ENCODE peak calls at places on chromosomes 5 and 9, in four cellular contexts. J is cardiac muscle cell, M is Peyer's patch, L is pancreas. I is an unnamed sample.
A peak's percentile ranks its signal among the peaks of the same experiment; 100 is the strongest.

GRCh38 chr5:96733771-96734498 is 71.8 kb downstream of the CAST start:
- DNase-seq in J (no peak), M (no peak), L (no peak), I (no peak)

GRCh38 chr9:122988919-122989614 is 44.4 kb upstream of the GPR21 start:
- DNase-seq in J (no peak), M (no peak), L (no peak), I (no peak)

GRCh38 chr9:120643096-120643495 is 63.1 kb upstream of the CDK5RAP2 start:
- DNase-seq in J (no peak), M (no peak), L (no peak), I (no peak)

GRCh38 chr5:6788439-6788838 is 75.2 kb downstream of the TENT4A start:
- DNase-seq in J (no peak), M (no peak), L (no peak), I (no peak)

GRCh38 chr9:97468658-97469448 is 32.6 kb upstream of the TMOD1 start:
- DNase-seq in J (peak; percentile 87), M (peak; percentile 72), L (peak; percentile 68), I (peak; percentile 41)

GRCh38 chr5:157148734-157149615 is 6.3 kb upstream of the MED7 start:
- DNase-seq in J (peak; percentile 82), M (no peak), L (peak; percentile 47), I (peak; percentile 49)

GRCh38 chr5:168685566-168685965 is 106.4 kb upstream of the PANK3 start:
- DNase-seq in J (no peak), M (no peak), L (no peak), I (no peak)

GRCh38 chr5:139393497-139394122 is 1.3 kb downstream of the PROB1 start:
- DNase-seq in J (no peak), M (peak; percentile 59), L (no peak), I (no peak)

GRCh38 chr5:86968311-86968753 is 299.4 kb upstream of the RASA1 start:
- DNase-seq in J (peak; percentile 57), M (no peak), L (no peak), I (peak; percentile 73)

GRCh38 chr5:113480243-113480642 is 8.0 kb downstream of the MCC start:
- DNase-seq in J (no peak), M (no peak), L (no peak), I (no peak)

GRCh38 chr9:73141282-73141681 is 10.4 kb upstream of the ANXA1 start:
- DNase-seq in J (no peak), M (no peak), L (no peak), I (no peak)

GRCh38 chr9:118148990-118149389 is 444.8 kb downstream of the TLR4 start:
- DNase-seq in J (no peak), M (no peak), L (no peak), I (no peak)

GRCh38 chr9:93134740-93135444 is 841 bp upstream of the NINJ1 start:
- DNase-seq in J (no peak), M (no peak), L (no peak), I (no peak)

GRCh38 chr5:61330879-61331406 is 1.1 kb upstream of the ZSWIM6 start:
- DNase-seq in J (peak; percentile 80), M (peak; percentile 92), L (peak; percentile 81), I (no peak)

GRCh38 chr5:77076961-77077820 is 9.9 kb downstream of the ZBED3 start:
- DNase-seq in J (peak; percentile 82), M (peak; percentile 70), L (peak; percentile 52), I (no peak)

GRCh38 chr9:121295662-121296191 is 27.8 kb downstream of the GSN start:
- DNase-seq in J (no peak), M (no peak), L (no peak), I (no peak)

GRCh38 chr9:122218885-122219855 is 9.6 kb downstream of the LHX6 start:
- DNase-seq in J (peak; percentile 34), M (no peak), L (no peak), I (no peak)

GRCh38 chr9:10612649-10613398 is at the start of gene PTPRD:
- DNase-seq in J (peak; percentile 67), M (no peak), L (peak; percentile 54), I (peak; percentile 13)

GRCh38 chr9:106797299-106797698 is 65.7 kb upstream of the ZNF462 start:
- DNase-seq in J (no peak), M (peak; percentile 51), L (no peak), I (no peak)

GRCh38 chr5:141149812-141150211 is at the start of gene PCDHB6:
- DNase-seq in J (no peak), M (no peak), L (no peak), I (no peak)

GRCh38 chr9:7613931-7614330 is 185.6 kb downstream of the DMAC1 start:
- DNase-seq in J (no peak), M (no peak), L (no peak), I (no peak)
- H3K4me3 ChIP-seq in J (no peak overlapping the region), M (no peak overlapping the region), L (no peak overlapping the region), I (no peak overlapping the region)

GRCh38 chr9:109641079-109641659 is 138.8 kb upstream of the PALM2AKAP2 start:
- DNase-seq in J (no peak), M (no peak), L (no peak), I (no peak)
- H3K4me3 ChIP-seq in J (peak overlapping the region; percentile 44), M (no peak overlapping the region), L (peak overlapping the region; percentile 24), I (peak overlapping the region; percentile 52)

GRCh38 chr9:23824241-23825142 is 1.5 kb downstream of the ELAVL2 start:
- DNase-seq in J (peak; percentile 81), M (peak; percentile 35), L (no peak), I (no peak)

GRCh38 chr9:23825143-23825531 is 903 bp downstream of the ELAVL2 start:
- DNase-seq in J (no peak), M (no peak), L (no peak), I (no peak)

GRCh38 chr9:23822331-23823169 is 3.5 kb downstream of the ELAVL2 start:
- DNase-seq in J (no peak), M (no peak), L (no peak), I (no peak)

GRCh38 chr9:23826120-23826629 is at the start of gene ELAVL2:
- DNase-seq in J (peak; percentile 99), M (peak; percentile 77), L (peak; percentile 93), I (peak; percentile 96)

DNA sequence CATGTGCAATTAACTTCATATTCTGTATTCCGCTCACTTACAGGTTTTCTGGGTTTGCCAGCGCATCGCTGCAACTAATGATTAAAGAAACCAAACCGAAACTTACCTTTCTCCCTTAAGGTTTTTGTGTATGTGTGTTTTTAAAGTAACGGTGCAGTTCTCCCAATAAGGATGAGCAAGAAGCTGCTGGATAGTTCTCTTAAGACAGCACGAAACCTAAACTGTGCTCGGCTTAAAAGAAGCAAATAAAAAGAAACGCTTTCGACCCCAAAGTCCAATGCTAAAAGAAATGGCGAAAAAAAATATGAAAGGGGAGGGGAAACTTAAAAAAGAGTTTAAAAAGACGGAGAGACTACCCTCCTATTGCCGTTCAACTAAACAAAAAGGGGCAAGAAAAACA is 340 bp downstream of the ELAVL2 start:
- DNase-seq in J (no peak), M (no peak), L (no peak), I (no peak)
- H3K4me3 ChIP-seq in J (peak overlapping the region; percentile 51), M (no peak overlapping the region), L (peak overlapping the region; percentile 28), I (peak overlapping the region; percentile 57)

GRCh38 chr5:181185560-181185959 is 19.4 kb downstream of the TRIM7 start:
- DNase-seq in J (no peak), M (no peak), L (no peak), I (no peak)

GRCh38 chr5:181188700-181189362 is 16.2 kb downstream of the TRIM7 start:
- DNase-seq in J (peak; percentile 68), M (peak; percentile 82), L (peak; percentile 61), I (peak; percentile 50)

GRCh38 chr5:181186022-181186421 is 19.0 kb downstream of the TRIM7 start:
- DNase-seq in J (no peak), M (no peak), L (no peak), I (no peak)

GRCh38 chr5:181187500-181188213 is 17.3 kb downstream of the TRIM7 start:
- DNase-seq in J (peak; percentile 77), M (peak; percentile 63), L (peak; percentile 69), I (peak; percentile 46)

DNA sequence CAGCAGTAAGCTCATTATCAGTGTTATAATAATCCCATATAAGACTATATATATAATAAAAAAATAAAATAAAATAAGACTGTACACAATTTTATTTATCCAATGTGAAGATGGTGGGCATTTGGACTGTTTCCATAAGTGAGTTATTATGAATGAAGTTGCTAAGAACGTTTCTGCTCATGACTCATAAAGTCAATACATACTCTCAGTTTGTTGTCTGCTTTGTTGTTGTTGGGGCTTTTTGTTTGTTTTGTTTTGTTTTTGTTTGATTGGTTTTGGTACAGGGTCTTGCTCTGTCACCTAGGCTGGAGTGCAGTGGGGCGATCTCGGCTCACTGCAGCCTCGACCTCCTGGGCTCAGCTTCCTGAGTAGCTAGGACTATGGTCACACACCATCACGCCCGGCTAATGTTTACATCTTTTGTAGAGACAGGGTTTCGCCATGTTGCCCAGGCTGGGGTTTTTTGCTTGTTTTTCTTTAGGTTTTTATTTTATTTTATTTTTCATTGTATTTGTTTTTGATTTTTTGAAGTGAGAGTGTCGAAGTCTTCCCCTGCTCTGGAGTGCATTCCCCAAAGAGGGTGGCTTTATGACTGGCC is 18.0 kb downstream of the TRIM7 start:
- DNase-seq in J (no peak), M (no peak), L (no peak), I (no peak)
- H3K4me3 ChIP-seq in J (peak overlapping the region; percentile 69), M (no peak overlapping the region), L (no peak overlapping the region), I (no peak overlapping the region)

GRCh38 chr9:94287877-94288513 is 28.9 kb downstream of the ZNF169 start:
- DNase-seq in J (peak; percentile 16), M (no peak), L (no peak), I (no peak)
- H3K4me3 ChIP-seq in J (no peak overlapping the region), M (no peak overlapping the region), L (no peak overlapping the region), I (no peak overlapping the region)

DNA sequence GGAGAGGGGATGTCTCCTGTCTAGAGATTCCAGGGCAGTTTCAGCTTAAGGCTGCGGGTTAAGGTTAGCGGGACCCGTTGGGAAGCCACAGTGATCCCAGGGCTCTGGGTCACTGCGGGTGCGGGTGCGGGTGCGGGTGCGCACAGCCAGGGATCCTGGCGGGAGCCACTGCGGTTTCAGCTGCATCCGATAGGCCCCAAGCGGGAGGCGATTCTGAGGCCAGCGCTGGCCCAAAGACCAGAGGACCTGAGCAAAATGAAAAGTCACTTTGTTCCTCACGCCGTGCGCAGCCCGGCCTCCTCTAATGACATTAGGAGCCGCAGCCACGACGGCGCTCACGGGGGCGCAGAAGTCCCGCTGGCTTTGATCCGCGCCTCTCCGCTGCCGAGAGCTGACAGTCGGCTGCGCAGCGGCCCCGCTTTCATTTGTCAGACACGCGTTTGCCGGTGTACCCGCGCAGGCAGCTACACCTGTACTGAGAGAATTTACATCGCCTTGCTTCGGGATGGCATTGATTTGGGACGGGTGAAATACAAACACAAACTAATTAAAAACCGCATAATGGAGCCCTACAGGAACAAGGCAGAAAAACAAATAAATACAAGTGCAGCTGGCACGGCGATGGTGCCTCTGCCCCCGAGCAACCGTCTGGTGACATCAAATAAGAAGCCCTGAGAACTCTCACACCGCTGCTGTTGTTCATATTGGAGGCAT is 5.2 kb upstream of the IRX1 start:
- DNase-seq in J (no peak), M (no peak), L (no peak), I (no peak)
- H3K4me3 ChIP-seq in J (peak overlapping the region; percentile 10), M (no peak overlapping the region), L (no peak overlapping the region), I (no peak overlapping the region)

GRCh38 chr9:112112519-112112918 is 62.6 kb downstream of the SUSD1 start:
- DNase-seq in J (no peak), M (no peak), L (no peak), I (peak; percentile 57)
- H3K4me3 ChIP-seq in J (no peak overlapping the region), M (no peak overlapping the region), L (no peak overlapping the region), I (no peak overlapping the region)